ENCODE peak calls at places on chromosome 11, in six cellular contexts. One of them, this sample, is unnamed.

GRCh38 chr11:115629456-115630015 is 125.3 kb upstream of the CADM1 start:
- DNase-seq in H4: no peak
- DNase-seq in AG04449: no peak
- DNase-seq in GM04503: no peak
- DNase-seq in body of pancreas: no peak
- DNase-seq in neural progenitor cell: no peak
- DNase-seq in this sample: no peak

GRCh38 chr11:83572521-83572920 is 286.4 kb upstream of the CCDC90B start:
- DNase-seq in H4: no peak
- DNase-seq in AG04449: no peak
- DNase-seq in GM04503: no peak
- DNase-seq in body of pancreas: no peak
- DNase-seq in neural progenitor cell: no peak
- DNase-seq in this sample: no peak

GRCh38 chr11:46055371-46055770 is 65.9 kb downstream of the PHF21A start:
- DNase-seq in H4: no peak
- DNase-seq in AG04449: peak
- DNase-seq in GM04503: peak
- DNase-seq in body of pancreas: no peak
- DNase-seq in neural progenitor cell: peak
- DNase-seq in this sample: no peak

GRCh38 chr11:122044086-122044485 is 71.9 kb downstream of the BLID start:
- DNase-seq in H4: no peak
- DNase-seq in AG04449: no peak
- DNase-seq in GM04503: no peak
- DNase-seq in body of pancreas: no peak
- DNase-seq in neural progenitor cell: no peak
- DNase-seq in this sample: no peak

GRCh38 chr11:9687736-9688494 is 24.0 kb downstream of the SWAP70 start:
- DNase-seq in H4: no peak
- DNase-seq in AG04449: no peak
- DNase-seq in GM04503: no peak
- DNase-seq in body of pancreas: peak
- DNase-seq in neural progenitor cell: no peak
- DNase-seq in this sample: no peak

GRCh38 chr11:43732225-43732624 is 51.7 kb downstream of the HSD17B12 start:
- DNase-seq in H4: no peak
- DNase-seq in AG04449: no peak
- DNase-seq in GM04503: no peak
- DNase-seq in body of pancreas: no peak
- DNase-seq in neural progenitor cell: no peak
- DNase-seq in this sample: no peak

GRCh38 chr11:62399172-62399867 is 19.5 kb upstream of the SCGB1A1 start:
- DNase-seq in H4: no peak
- DNase-seq in AG04449: no peak
- DNase-seq in GM04503: no peak
- DNase-seq in body of pancreas: no peak
- DNase-seq in neural progenitor cell: no peak
- DNase-seq in this sample: no peak

GRCh38 chr11:67372993-67373915 is at the start of gene CLCF1:
- DNase-seq in H4: peak
- DNase-seq in AG04449: no peak
- DNase-seq in GM04503: peak
- DNase-seq in body of pancreas: peak
- DNase-seq in neural progenitor cell: peak
- DNase-seq in this sample: no peak

GRCh38 chr11:78742430-78742829 is 167.8 kb upstream of the NARS2 start:
- DNase-seq in H4: peak
- DNase-seq in AG04449: no peak
- DNase-seq in GM04503: peak
- DNase-seq in body of pancreas: peak
- DNase-seq in neural progenitor cell: no peak
- DNase-seq in this sample: peak

GRCh38 chr11:63511349-63511748 is 5.5 kb downstream of the LGALS12 start:
- DNase-seq in H4: no peak
- DNase-seq in AG04449: no peak
- DNase-seq in GM04503: no peak
- DNase-seq in body of pancreas: no peak
- DNase-seq in neural progenitor cell: no peak
- DNase-seq in this sample: no peak

GRCh38 chr11:13210424-13210823 is 67.2 kb upstream of the BMAL1 start:
- DNase-seq in H4: peak
- DNase-seq in AG04449: peak
- DNase-seq in GM04503: no peak
- DNase-seq in body of pancreas: peak
- DNase-seq in neural progenitor cell: peak
- DNase-seq in this sample: peak

This sample was measured in gastrocnemius medialis.